ENCODE peak calls at places on chromosomes 12 and 14, in four cellular contexts. M is left ventricle myocardium inferior, O is astrocyte of the spinal cord, W is lower leg skin. X is an unnamed sample.

GRCh38 chr14:94612174-94612573 is at the start of gene SERPINA3:
- DNase-seq in M (no peak), O (peak; percentile 35), W (peak; percentile 79), X (peak; percentile 65)

GRCh38 chr12:12976366-12976765 is 23.7 kb downstream of the HEBP1 start:
- DNase-seq in O (peak; percentile 92), W (no peak), M (no peak), X (peak; percentile 85)

GRCh38 chr12:108457006-108457733 is 57.9 kb upstream of the FICD start:
- DNase-seq in W (no peak), O (peak; percentile 44), M (no peak), X (peak; percentile 76)

GRCh38 chr12:117125275-117125613 is 26.0 kb upstream of the TESC start:
- DNase-seq in W (no peak), O (no peak), M (no peak), X (no peak)

GRCh38 chr14:75010472-75010871 is 7.8 kb downstream of the EIF2B2 start:
- DNase-seq in W (no peak), O (no peak), M (no peak), X (peak; percentile 15)

GRCh38 chr14:92960706-92961566 is 38.0 kb downstream of the CHGA start:
- DNase-seq in W (no peak), M (peak; percentile 14), O (peak; percentile 51), X (peak; percentile 17)

GRCh38 chr12:87430444-87430843 is 598.8 kb downstream of the C12orf50 start:
- DNase-seq in M (no peak), W (no peak), O (peak; percentile 16), X (peak; percentile 45)

GRCh38 chr12:102833687-102834435 is 83.2 kb downstream of the PAH start:
- DNase-seq in M (no peak), O (no peak), W (no peak), X (peak; percentile 45)

GRCh38 chr14:92325835-92326234 is 2.9 kb downstream of the SLC24A4 start:
- DNase-seq in O (no peak), W (no peak), M (no peak), X (no peak)

GRCh38 chr14:103735022-103735421 is 19.4 kb downstream of the ZFYVE21 start:
- DNase-seq in M (no peak), W (no peak), O (no peak), X (no peak)

GRCh38 chr14:71094722-71095121 is 187.5 kb downstream of the PCNX1 start:
- DNase-seq in W (no peak), M (no peak), O (no peak), X (no peak)

GRCh38 chr12:46831335-46832083 is 5.7 kb upstream of the SLC38A4 start:
- DNase-seq in O (peak; percentile 8), W (no peak), M (peak; percentile 77), X (no peak)

GRCh38 chr14:64561631-64562030 is 11.9 kb downstream of the PPP1R36 start:
- DNase-seq in W (peak; percentile 29), M (no peak), O (no peak), X (peak; percentile 56)

GRCh38 chr14:55373784-55374725 is 37.6 kb downstream of the ATG14 start:
- DNase-seq in M (no peak), O (peak; percentile 56), W (no peak), X (peak; percentile 38)

GRCh38 chr12:109586385-109587296 is 13.0 kb downstream of the MVK start:
- DNase-seq in O (no peak), W (no peak), M (no peak), X (no peak)

GRCh38 chr14:69693823-69694729 is 72.9 kb upstream of the SRSF5 start:
- DNase-seq in M (no peak), W (no peak), O (no peak), X (peak; percentile 23)

GRCh38 chr14:55448146-55448614 is 7.8 kb upstream of the TBPL2 start:
- DNase-seq in W (no peak), O (peak; percentile 94), M (no peak), X (peak; percentile 98)

GRCh38 chr12:16094437-16094836 is 183.0 kb downstream of the SLC15A5 start:
- DNase-seq in O (no peak), W (no peak), M (no peak), X (no peak)

GRCh38 chr12:31756977-31757420 is 28.2 kb upstream of the AMN1 start:
- DNase-seq in M (no peak), W (no peak), O (no peak), X (peak; percentile 44)

GRCh38 chr12:49885663-49886461 is 17.8 kb downstream of the FAIM2 start:
- DNase-seq in O (no peak), W (no peak), M (no peak), X (no peak)

GRCh38 chr14:92122351-92122677 is 545 bp downstream of the CPSF2 start:
- DNase-seq in W (no peak), M (no peak), O (peak; percentile 45), X (peak; percentile 44)

GRCh38 chr12:1360812-1361211 is 233.6 kb downstream of the FBXL14 start:
- DNase-seq in O (peak; percentile 67), M (no peak), W (no peak), X (no peak)

GRCh38 chr12:49342066-49342913 is 4.4 kb upstream of the DNAJC22 start:
- DNase-seq in O (peak; percentile 68), W (peak; percentile 94), M (peak; percentile 76), X (peak; percentile 76)

GRCh38 chr12:6361834-6362233 is 13.5 kb downstream of the SCNN1A start:
- DNase-seq in O (peak; percentile 49), M (peak; percentile 56), W (peak; percentile 92), X (peak; percentile 94)

GRCh38 chr12:1810201-1810930 is 10.0 kb upstream of the LRTM2 start:
- DNase-seq in W (no peak), O (no peak), M (peak; percentile 3), X (peak; percentile 19)

GRCh38 chr14:65318636-65319506 is 93.7 kb upstream of the FUT8 start:
- DNase-seq in O (no peak), M (no peak), W (peak; percentile 25), X (no peak)

GRCh38 chr12:79407671-79408622 is 282.8 kb downstream of the PAWR start:
- DNase-seq in M (peak; percentile 16), O (peak; percentile 91), W (no peak), X (peak; percentile 89)

GRCh38 chr12:95605875-95606274 is 54.6 kb upstream of the USP44 start:
- DNase-seq in M (no peak), W (no peak), O (peak; percentile 25), X (no peak)

GRCh38 chr12:87384226-87384625 is 645.0 kb downstream of the C12orf50 start:
- DNase-seq in M (no peak), O (no peak), W (no peak), X (no peak)

GRCh38 chr12:50218386-50218785 is 51.2 kb upstream of the CERS5 start:
- DNase-seq in W (no peak), M (no peak), O (no peak), X (peak; percentile 66)

GRCh38 chr12:102120886-102121285 is 903 bp downstream of the PARPBP start:
- DNase-seq in W (no peak), O (peak; percentile 18), M (no peak), X (peak; percentile 50)

GRCh38 chr12:109502332-109502731 is 24.9 kb downstream of the UBE3B start:
- DNase-seq in M (no peak), O (no peak), W (no peak), X (no peak)

GRCh38 chr14:80080601-80081000 is 130.7 kb downstream of the DIO2 start:
- DNase-seq in O (no peak), M (no peak), W (no peak), X (no peak)

GRCh38 chr14:74133833-74134481 is 49.2 kb downstream of the LIN52 start:
- DNase-seq in W (no peak), O (no peak), M (no peak), X (no peak)

GRCh38 chr12:87439990-87440827 is 589.0 kb downstream of the C12orf50 start:
- DNase-seq in M (no peak), O (peak; percentile 92), W (no peak), X (peak; percentile 88)

GRCh38 chr12:27424631-27425230 is 21.8 kb upstream of the SMCO2 start:
- DNase-seq in W (no peak), M (no peak), O (peak; percentile 75), X (peak; percentile 54)

GRCh38 chr12:1702708-1703107 is 11.8 kb downstream of the ADIPOR2 start:
- DNase-seq in O (no peak), M (no peak), W (no peak), X (no peak)

GRCh38 chr12:108833355-108833733 is 24.0 kb downstream of the SSH1 start:
- DNase-seq in M (peak; percentile 44), W (no peak), O (peak; percentile 89), X (peak; percentile 75)

GRCh38 chr12:52926596-52927241 is 21.8 kb upstream of the KRT8 start:
- DNase-seq in W (no peak), O (no peak), M (no peak), X (no peak)

DNA sequence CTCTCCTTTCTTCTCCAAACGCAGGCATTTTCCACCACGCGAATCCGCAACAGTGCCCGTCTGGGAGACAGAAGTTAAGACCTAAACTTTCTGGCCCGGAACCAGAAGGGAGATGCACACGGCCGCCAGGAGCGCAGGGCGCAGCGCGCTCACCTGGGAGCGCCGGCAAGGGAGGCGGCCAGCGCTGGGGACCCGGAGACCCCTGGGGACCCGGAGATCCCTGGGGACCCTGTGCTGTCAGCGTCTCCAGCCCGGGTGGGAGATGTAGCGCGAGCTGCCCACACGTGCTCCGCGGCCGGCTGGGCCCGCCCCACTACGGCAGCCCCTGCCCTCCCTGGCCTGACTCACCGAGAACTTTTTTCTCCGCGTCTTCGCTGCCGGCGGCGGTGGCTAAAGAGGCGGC is 620 bp downstream of the YBX3 start:
- DNase-seq in M (peak; percentile 52), O (peak; percentile 67), W (peak; percentile 89), X (peak; percentile 47)
- TF ChIP-seq CTCF in M (peak; percentile 46), O (no peak), W (no peak), X (peak; percentile 15)

GRCh38 chr14:101557811-101558738 is 3.2 kb upstream of the DIO3 start:
- DNase-seq in W (no peak), O (no peak), M (no peak), X (peak; percentile 37)
- TF ChIP-seq CTCF in W (no peak), O (no peak), M (no peak), X (no peak)

GRCh38 chr12:130044991-130045621 is 117.2 kb upstream of the FZD10 start:
- DNase-seq in M (no peak), W (no peak), O (no peak), X (no peak)

GRCh38 chr12:130043685-130044421 is 118.4 kb upstream of the FZD10 start:
- DNase-seq in M (no peak), W (no peak), O (no peak), X (no peak)

GRCh38 chr12:130041983-130042812 is 120.1 kb upstream of the FZD10 start:
- DNase-seq in O (no peak), M (no peak), W (peak; percentile 89), X (peak; percentile 20)
- TF ChIP-seq CTCF in O (peak; percentile 33), M (peak; percentile 81), W (no peak), X (peak; percentile 63)

GRCh38 chr12:112855375-112855774 is 51.4 kb upstream of the OAS1 start:
- DNase-seq in O (no peak), M (no peak), W (peak; percentile 49), X (peak; percentile 44)
- TF ChIP-seq CTCF in O (peak; percentile 8), M (no peak), W (no peak), X (peak; percentile 39)

GRCh38 chr12:111175404-111175803 is 193.5 kb downstream of the PHETA1 start:
- DNase-seq in W (no peak), M (no peak), O (no peak), X (no peak)

GRCh38 chr12:111173391-111174282 is 195.3 kb downstream of the PHETA1 start:
- DNase-seq in W (no peak), O (no peak), M (no peak), X (no peak)

GRCh38 chr12:111171334-111171733 is 197.6 kb downstream of the PHETA1 start:
- DNase-seq in W (no peak), O (no peak), M (no peak), X (no peak)

GRCh38 chr12:111171832-111172231 is 197.1 kb downstream of the PHETA1 start:
- DNase-seq in M (no peak), O (no peak), W (no peak), X (no peak)

GRCh38 chr12:111174283-111175108 is 194.4 kb downstream of the PHETA1 start:
- DNase-seq in O (no peak), W (no peak), M (no peak), X (peak; percentile 27)
- TF ChIP-seq CTCF in O (no peak), W (no peak), M (peak; percentile 46), X (no peak)

X was measured in MCF 10A.